ENCODE peak calls at places on chromosomes 4 and X, in five cellular contexts. O, J, A, B and H are unnamed samples.

GRCh38 chr4:152643153-152644035 is 36.4 kb downstream of the TMEM154 start:
- DNase-seq in O (no peak), J (no peak), A (no peak), B (no peak), H (no peak)

GRCh38 chr4:76830612-76831474 is 67.1 kb downstream of the SOWAHB start:
- DNase-seq in O (peak; percentile 22), J (peak; percentile 50), A (peak; percentile 67), B (peak; percentile 88), H (peak; percentile 55)

GRCh38 chrX:38754102-38754790 is 47.0 kb upstream of the MID1IP1 start:
- DNase-seq in O (peak; percentile 60), J (peak; percentile 46), A (peak; percentile 73), B (peak; percentile 64), H (no peak)

GRCh38 chr4:95381843-95382580 is 166.8 kb downstream of the UNC5C start:
- DNase-seq in O (no peak), J (no peak), A (no peak), B (no peak), H (no peak)

GRCh38 chr4:163157157-163157556 is 9.5 kb downstream of the NAF1 start:
- DNase-seq in O (no peak), J (no peak), A (peak; percentile 70), B (no peak), H (peak; percentile 65)

GRCh38 chr4:183852910-183853555 is 52.1 kb upstream of the STOX2 start:
- DNase-seq in O (no peak), J (no peak), A (no peak), B (no peak), H (no peak)

GRCh38 chrX:125681507-125681906 is 361.8 kb downstream of the TEX13C start:
- DNase-seq in O (no peak), J (no peak), A (no peak), B (no peak), H (no peak)

GRCh38 chr4:127783971-127784519 is 1.9 kb downstream of the HSPA4L start:
- DNase-seq in O (no peak), J (no peak), A (no peak), B (no peak), H (no peak)

GRCh38 chr4:76984788-76985211 is 35.2 kb downstream of the SEPTIN11 start:
- DNase-seq in O (peak; percentile 87), J (peak; percentile 41), A (peak; percentile 100), B (no peak), H (peak; percentile 100)

GRCh38 chrX:102950908-102951866 is 14.1 kb downstream of the RAB40AL start:
- DNase-seq in O (peak; percentile 53), J (peak; percentile 58), A (peak; percentile 54), B (peak; percentile 48), H (no peak)

GRCh38 chr4:189113389-189113888 is 827.2 kb upstream of the FRG1 start:
- DNase-seq in O (no peak), J (no peak), A (no peak), B (no peak), H (no peak)

GRCh38 chr4:156377036-156377700 is 423.5 kb upstream of the CTSO start:
- DNase-seq in O (no peak), J (no peak), A (peak; percentile 89), B (no peak), H (peak; percentile 44)

GRCh38 chrX:113634565-113634964 is 793.9 kb upstream of the AMOT start:
- DNase-seq in O (no peak), J (no peak), A (no peak), B (no peak), H (no peak)

GRCh38 chr4:40121515-40121914 is 64.9 kb downstream of the N4BP2 start:
- DNase-seq in O (no peak), J (no peak), A (peak; percentile 65), B (peak; percentile 43), H (peak; percentile 28)

GRCh38 chr4:163748474-163748873 is 254.0 kb downstream of the TMA16 start:
- DNase-seq in O (no peak), J (no peak), A (peak; percentile 21), B (peak; percentile 19), H (no peak)

GRCh38 chr4:121658125-121658524 is 38.7 kb downstream of the ANXA5 start:
- DNase-seq in O (no peak), J (no peak), A (no peak), B (no peak), H (no peak)

GRCh38 chr4:87286970-87287369 is 35.7 kb downstream of the HSD17B13 start:
- DNase-seq in O (no peak), J (no peak), A (no peak), B (no peak), H (no peak)

GRCh38 chrX:130079824-130080406 is 30.4 kb downstream of the ELF4 start:
- DNase-seq in O (peak; percentile 61), J (peak; percentile 76), A (peak; percentile 77), B (peak; percentile 71), H (peak; percentile 9)

GRCh38 chr4:172680701-172681100 is 487.9 kb upstream of the GALNT7 start:
- DNase-seq in O (no peak), J (no peak), A (peak; percentile 26), B (no peak), H (no peak)

GRCh38 chrX:10050481-10050880 is 83.3 kb downstream of the CLDN34 start:
- DNase-seq in O (no peak), J (no peak), A (no peak), B (no peak), H (no peak)

GRCh38 chr4:85964298-85964697 is 395.6 kb downstream of the MAPK10 start:
- DNase-seq in O (no peak), J (no peak), A (peak; percentile 38), B (peak; percentile 23), H (no peak)

GRCh38 chr4:55018521-55018920 is 106.9 kb downstream of the KDR start:
- DNase-seq in O (no peak), J (no peak), A (peak; percentile 80), B (no peak), H (no peak)

DNA sequence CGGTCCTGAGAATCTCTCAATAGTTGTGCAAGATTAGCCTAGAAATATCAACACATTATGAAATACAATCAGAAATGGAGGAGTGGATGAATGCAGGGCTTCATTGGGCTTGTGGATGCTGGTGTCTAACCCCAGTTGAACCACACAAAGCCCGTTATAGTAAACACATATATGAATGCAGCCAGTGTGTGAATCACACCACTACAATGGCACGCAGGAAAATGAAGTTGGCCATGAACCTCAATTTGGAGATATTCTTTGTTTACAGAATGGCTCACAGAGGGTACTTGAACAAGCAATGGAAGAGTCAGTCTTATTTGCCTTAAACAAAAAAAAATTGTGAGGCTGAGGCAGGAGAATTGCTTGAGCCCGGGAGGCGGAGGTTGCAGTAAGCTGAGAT is 57.8 kb downstream of the SOD3 start:
- DNase-seq in O (no peak), J (no peak), A (peak; percentile 4), B (peak; percentile 33), H (no peak)
- TF ChIP-seq CTCF in O (no peak), J (no peak), A (no peak), B (no peak), H (no peak)

DNA sequence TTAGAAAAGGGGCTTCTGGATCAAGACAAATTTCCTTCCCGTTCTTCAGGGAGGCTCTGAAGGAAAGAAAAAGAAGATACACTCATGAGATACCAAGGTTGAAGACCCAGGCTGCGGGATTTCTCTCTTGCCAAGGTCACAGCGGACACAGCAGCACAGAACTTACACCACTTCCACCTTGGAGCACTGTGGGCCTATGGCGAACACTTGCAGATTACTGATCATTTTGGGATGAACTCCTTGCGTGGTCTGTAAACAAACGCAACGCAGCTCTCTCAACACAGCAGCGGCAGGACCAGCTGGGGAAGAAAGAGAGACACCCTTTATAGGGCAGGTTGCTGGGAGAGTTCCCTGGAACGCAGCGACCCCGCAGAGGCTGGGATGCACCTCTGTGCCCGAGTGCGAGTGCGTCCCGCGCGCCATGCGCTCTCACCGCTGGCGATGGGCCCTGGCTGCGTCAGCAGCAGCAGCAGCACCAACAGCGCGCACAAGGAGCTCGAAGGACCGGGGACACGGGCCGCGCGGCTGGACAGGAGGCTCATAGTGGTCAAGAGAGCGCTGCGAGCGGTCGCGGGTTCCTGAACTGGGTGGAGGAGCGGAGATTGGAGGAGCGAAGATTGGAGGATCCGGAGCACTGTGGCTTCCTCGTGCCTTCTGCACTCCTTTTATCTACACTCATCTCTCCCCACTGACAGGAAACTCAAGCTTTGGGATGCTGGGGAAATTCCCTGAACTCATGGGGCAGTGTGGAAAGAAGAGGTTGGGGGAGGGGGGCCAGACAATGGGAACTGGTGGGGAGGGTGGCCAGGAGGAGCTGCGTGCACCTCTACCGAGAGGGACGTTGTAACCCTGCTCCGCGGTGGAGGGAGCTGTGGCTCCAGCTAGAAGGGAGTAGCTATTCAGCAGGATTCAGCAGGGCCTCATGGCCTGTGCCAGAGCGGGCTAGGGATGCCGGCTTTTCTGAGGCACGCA is at the start of gene CXCL5:
- DNase-seq in O (peak; percentile 28), J (peak; percentile 78), A (peak; percentile 75), B (peak; percentile 92), H (no peak)
- TF ChIP-seq CTCF in O (peak; percentile 46), J (peak; percentile 26), A (peak; percentile 50), B (peak; percentile 40), H (peak; percentile 26)

DNA sequence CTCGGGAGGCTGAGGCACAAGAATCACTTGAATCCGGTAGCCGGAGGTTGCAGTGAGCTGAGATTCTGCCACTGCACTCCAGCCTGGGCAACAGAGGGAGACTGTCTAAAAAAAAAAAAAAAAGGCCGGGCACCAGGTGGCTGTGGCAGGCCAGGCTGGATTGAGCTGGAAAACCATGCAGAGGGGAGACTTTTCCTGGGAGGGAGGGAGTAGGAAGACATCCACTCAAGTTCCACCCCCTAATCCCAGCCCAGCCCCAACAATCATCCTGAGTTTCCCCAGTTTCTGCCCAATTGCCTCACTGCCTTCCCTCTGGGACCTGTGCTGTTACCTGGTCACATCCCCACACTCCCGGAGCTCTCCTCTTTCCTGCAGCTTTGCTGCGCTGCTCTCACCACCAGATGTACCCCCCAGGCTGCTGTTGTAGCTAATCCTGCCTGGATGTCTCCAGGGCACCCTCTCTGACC is 9.0 kb upstream of the TSPYL2 start:
- DNase-seq in O (no peak), J (peak; percentile 47), A (no peak), B (peak; percentile 15), H (no peak)
- TF ChIP-seq CTCF in O (no peak), J (no peak), A (no peak), B (no peak), H (no peak)

GRCh38 chrX:104250470-104250869 is 4.3 kb downstream of the ESX1 start:
- DNase-seq in O (no peak), J (no peak), A (no peak), B (no peak), H (no peak)

GRCh38 chrX:104254442-104255115 is at the start of gene ESX1:
- DNase-seq in O (peak; percentile 44), J (peak; percentile 61), A (peak; percentile 12), B (peak; percentile 33), H (no peak)

GRCh38 chrX:104255465-104255864 is 732 bp upstream of the ESX1 start:
- DNase-seq in O (no peak), J (no peak), A (no peak), B (no peak), H (no peak)

DNA sequence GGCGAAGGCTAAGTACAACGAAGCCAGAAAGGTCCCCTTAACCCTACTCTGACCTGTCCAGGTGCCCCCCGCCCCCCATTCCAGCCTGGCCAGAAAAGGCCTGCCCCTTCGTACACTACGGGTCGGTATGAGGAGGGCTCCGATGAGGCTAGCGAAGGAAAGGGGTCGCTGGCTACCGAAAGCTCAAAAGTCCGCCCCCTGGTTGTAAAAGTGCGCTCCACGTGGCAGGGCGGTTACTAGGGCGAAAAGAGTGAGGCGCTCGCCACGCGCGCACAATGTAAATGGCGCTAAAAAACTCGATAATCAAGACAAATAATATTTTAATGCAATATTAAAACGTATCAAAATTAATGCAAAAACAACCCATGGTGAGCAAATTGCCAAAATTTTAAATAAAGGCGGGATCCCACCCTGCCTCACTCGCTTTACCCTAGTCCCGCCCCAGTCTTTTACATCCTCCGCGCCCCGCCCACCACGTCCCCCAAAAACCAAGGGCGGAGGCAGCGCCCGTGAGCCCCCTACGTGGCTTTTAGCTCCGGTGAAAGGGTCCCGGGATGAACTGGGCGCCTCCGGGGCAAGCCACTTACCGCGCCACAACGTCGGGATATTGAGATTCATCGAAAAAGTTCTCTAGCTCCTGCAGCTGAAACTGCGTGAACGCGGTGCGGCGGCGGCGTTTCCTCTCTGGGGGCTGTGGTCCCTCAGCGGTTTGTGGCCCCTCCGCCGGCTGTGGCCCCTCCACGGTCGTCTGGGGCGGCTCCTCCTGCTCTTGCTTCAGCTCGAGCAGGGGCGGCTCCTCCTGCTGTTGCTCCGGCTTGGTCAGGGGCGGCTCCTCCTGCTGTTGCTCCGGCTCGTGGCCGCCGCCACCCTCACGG is 929 bp downstream of the ESX1 start:
- DNase-seq in O (peak; percentile 48), J (peak; percentile 69), A (no peak), B (peak; percentile 14), H (no peak)
- TF ChIP-seq CTCF in O (peak; percentile 6), J (peak; percentile 53), A (peak; percentile 38), B (peak; percentile 10), H (no peak)